ENCODE peak calls at places on chromosomes 16 and 17, in eight cellular contexts. C is stimulated activated CD4-positive, alpha-beta T cell treated with anti-CD3 and anti-CD28 coated beads, Interleukin-1b, Interleukin-23, amount 100 ng/mL, for 4 hours; H is DND-41; D is T-cell; J is HuH-7; V is G401; S is cardiac septum; R is fibroblast of pulmonary artery. X is an unnamed sample.

GRCh38 chr16:11316331-11317015 is 28.8 kb upstream of the RMI2 start:
- DNase-seq in R (no peak), J (no peak), D (no peak), H (no peak), V (no peak), S (no peak), C (no peak), X (no peak)

GRCh38 chr17:82859431-82860403 is 19.9 kb upstream of the ZNF750 start:
- DNase-seq in S (no peak), H (peak; percentile 87), V (peak; percentile 40), J (no peak), R (peak; percentile 60), C (no peak), D (peak; percentile 55), X (no peak)

GRCh38 chr17:68718924-68719323 is 117.8 kb upstream of the FAM20A start:
- DNase-seq in C (no peak), R (no peak), J (no peak), V (no peak), S (no peak), D (no peak), H (no peak), X (no peak)

GRCh38 chr17:77935121-77935571 is 23.4 kb upstream of the TNRC6C start:
- DNase-seq in D (no peak), J (peak; percentile 57), V (no peak), H (no peak), R (no peak), S (no peak), C (no peak), X (no peak)

GRCh38 chr17:7045492-7046126 is 1.7 kb upstream of the SLC16A11 start:
- DNase-seq in V (peak; percentile 93), J (peak; percentile 53), R (peak; percentile 93), C (no peak), S (no peak), D (peak; percentile 65), H (peak; percentile 39), X (no peak)

GRCh38 chr17:36943250-36944220 is 5.2 kb upstream of the AATF start:
- DNase-seq in S (no peak), R (no peak), H (no peak), V (peak; percentile 40), D (no peak), C (no peak), J (no peak), X (no peak)

GRCh38 chr17:10149573-10150399 is 48.6 kb downstream of the GAS7 start:
- DNase-seq in J (no peak), R (peak; percentile 78), C (no peak), S (no peak), V (no peak), H (peak; percentile 59), D (no peak), X (no peak)

GRCh38 chr16:1863681-1864460 is 8.1 kb downstream of the MEIOB start:
- DNase-seq in C (no peak), D (peak; percentile 26), V (peak; percentile 59), R (peak; percentile 66), S (no peak), H (no peak), J (no peak), X (no peak)

GRCh38 chr16:23196577-23196976 is 14.0 kb downstream of the SCNN1G start:
- DNase-seq in D (no peak), V (no peak), J (no peak), C (no peak), S (no peak), R (no peak), H (no peak), X (no peak)

GRCh38 chr17:7838291-7839075 is 4.5 kb downstream of the KDM6B start:
- DNase-seq in H (peak; percentile 62), S (peak; percentile 76), C (no peak), D (no peak), V (peak; percentile 51), R (peak; percentile 86), J (peak; percentile 57), X (peak; percentile 73)

GRCh38 chr16:12602811-12603698 is 200.6 kb downstream of the CPPED1 start:
- DNase-seq in S (no peak), H (no peak), D (no peak), R (no peak), C (no peak), J (no peak), V (no peak), X (peak; percentile 47)

GRCh38 chr16:83162791-83163190 is 536.0 kb downstream of the CDH13 start:
- DNase-seq in V (no peak), R (no peak), J (no peak), S (no peak), D (no peak), H (no peak), C (no peak), X (no peak)

GRCh38 chr16:57354311-57354710 is 4.3 kb upstream of the CCL22 start:
- DNase-seq in D (no peak), C (no peak), R (no peak), S (no peak), J (no peak), V (no peak), H (no peak), X (no peak)